ENCODE peak calls at places on chromosome 19, in eight cellular contexts. One of them, this sample, is unnamed.
A peak's percentile ranks its signal among the peaks of the same experiment; 100 is the strongest.

GRCh38 chr19:2331601-2332246 is 3.2 kb downstream of the SPPL2B start:
- DNase-seq in heart right ventricle: no peak
- DNase-seq in lower lobe of right lung: no peak
- DNase-seq in brain microvascular endothelial cell: no peak
- DNase-seq in transverse colon: no peak
- DNase-seq in kidney epithelial cell: no peak
- DNase-seq in neuronal stem cell: no peak
- DNase-seq in BE2C: no peak
- DNase-seq in this sample: no peak

GRCh38 chr19:39568604-39569003 is 28.6 kb upstream of the EID2 start:
- DNase-seq in brain microvascular endothelial cell: peak; percentile 24
- DNase-seq in heart right ventricle: no peak
- DNase-seq in neuronal stem cell: no peak
- DNase-seq in transverse colon: no peak
- DNase-seq in kidney epithelial cell: no peak
- DNase-seq in lower lobe of right lung: no peak
- DNase-seq in BE2C: no peak
- DNase-seq in this sample: no peak

GRCh38 chr19:51686171-51686570 is 7.0 kb upstream of the SPACA6 start:
- DNase-seq in heart right ventricle: no peak
- DNase-seq in brain microvascular endothelial cell: peak; percentile 20
- DNase-seq in neuronal stem cell: no peak
- DNase-seq in kidney epithelial cell: no peak
- DNase-seq in lower lobe of right lung: no peak
- DNase-seq in BE2C: no peak
- DNase-seq in transverse colon: no peak
- DNase-seq in this sample: no peak

GRCh38 chr19:40312533-40312932 is 27.4 kb upstream of the AKT2 start:
- DNase-seq in BE2C: no peak
- DNase-seq in heart right ventricle: no peak
- DNase-seq in kidney epithelial cell: no peak
- DNase-seq in brain microvascular endothelial cell: no peak
- DNase-seq in lower lobe of right lung: no peak
- DNase-seq in transverse colon: no peak
- DNase-seq in neuronal stem cell: no peak
- DNase-seq in this sample: no peak

GRCh38 chr19:38304866-38305429 is 897 bp downstream of the C19orf33 start:
- DNase-seq in heart right ventricle: peak; percentile 32
- DNase-seq in BE2C: peak; percentile 59
- DNase-seq in lower lobe of right lung: peak; percentile 91
- DNase-seq in transverse colon: peak; percentile 94
- DNase-seq in neuronal stem cell: peak; percentile 82
- DNase-seq in kidney epithelial cell: peak; percentile 86
- DNase-seq in brain microvascular endothelial cell: no peak
- DNase-seq in this sample: peak; percentile 82

GRCh38 chr19:33430674-33431277 is 57.3 kb downstream of the CEBPG start:
- DNase-seq in lower lobe of right lung: peak; percentile 68
- DNase-seq in brain microvascular endothelial cell: peak; percentile 58
- DNase-seq in transverse colon: peak; percentile 67
- DNase-seq in neuronal stem cell: peak; percentile 59
- DNase-seq in heart right ventricle: peak; percentile 51
- DNase-seq in BE2C: peak; percentile 87
- DNase-seq in kidney epithelial cell: peak; percentile 16
- DNase-seq in this sample: peak; percentile 88

GRCh38 chr19:19826875-19827274 is 5.3 kb upstream of the ZNF506 start:
- DNase-seq in brain microvascular endothelial cell: no peak
- DNase-seq in kidney epithelial cell: no peak
- DNase-seq in heart right ventricle: no peak
- DNase-seq in lower lobe of right lung: no peak
- DNase-seq in neuronal stem cell: no peak
- DNase-seq in transverse colon: no peak
- DNase-seq in BE2C: no peak
- DNase-seq in this sample: no peak

GRCh38 chr19:3586124-3586626 is 897 bp downstream of the GIPC3 start:
- DNase-seq in BE2C: peak; percentile 55
- DNase-seq in kidney epithelial cell: no peak
- DNase-seq in transverse colon: no peak
- DNase-seq in brain microvascular endothelial cell: no peak
- DNase-seq in neuronal stem cell: no peak
- DNase-seq in heart right ventricle: no peak
- DNase-seq in lower lobe of right lung: no peak
- DNase-seq in this sample: peak; percentile 55

GRCh38 chr19:57689750-57690149 is 8.0 kb downstream of the ZNF551 start:
- DNase-seq in lower lobe of right lung: no peak
- DNase-seq in kidney epithelial cell: no peak
- DNase-seq in brain microvascular endothelial cell: no peak
- DNase-seq in transverse colon: no peak
- DNase-seq in heart right ventricle: no peak
- DNase-seq in neuronal stem cell: no peak
- DNase-seq in BE2C: no peak
- DNase-seq in this sample: no peak

GRCh38 chr19:35055715-35056179 is 14.2 kb downstream of the HPN start:
- DNase-seq in neuronal stem cell: no peak
- DNase-seq in BE2C: no peak
- DNase-seq in transverse colon: no peak
- DNase-seq in brain microvascular endothelial cell: no peak
- DNase-seq in kidney epithelial cell: no peak
- DNase-seq in heart right ventricle: no peak
- DNase-seq in lower lobe of right lung: peak; percentile 26
- DNase-seq in this sample: peak; percentile 83

GRCh38 chr19:31831421-31831820 is 482.2 kb upstream of the TSHZ3 start:
- DNase-seq in transverse colon: no peak
- DNase-seq in BE2C: no peak
- DNase-seq in lower lobe of right lung: no peak
- DNase-seq in neuronal stem cell: no peak
- DNase-seq in brain microvascular endothelial cell: no peak
- DNase-seq in kidney epithelial cell: no peak
- DNase-seq in heart right ventricle: no peak
- DNase-seq in this sample: no peak

GRCh38 chr19:34645551-34645950 is 31.4 kb downstream of the SCGB2B2 start:
- DNase-seq in neuronal stem cell: no peak
- DNase-seq in heart right ventricle: no peak
- DNase-seq in transverse colon: no peak
- DNase-seq in kidney epithelial cell: no peak
- DNase-seq in brain microvascular endothelial cell: no peak
- DNase-seq in lower lobe of right lung: no peak
- DNase-seq in BE2C: peak; percentile 81
- DNase-seq in this sample: peak; percentile 60

GRCh38 chr19:50817941-50818858 is 5.4 kb downstream of the KLK1 start:
- DNase-seq in transverse colon: peak; percentile 90
- DNase-seq in BE2C: peak; percentile 95
- DNase-seq in lower lobe of right lung: peak; percentile 68
- DNase-seq in heart right ventricle: peak; percentile 19
- DNase-seq in brain microvascular endothelial cell: peak; percentile 11
- DNase-seq in kidney epithelial cell: no peak
- DNase-seq in neuronal stem cell: peak; percentile 76
- DNase-seq in this sample: no peak

GRCh38 chr19:40284501-40285352 is at the start of gene AKT2:
- DNase-seq in neuronal stem cell: peak; percentile 94
- DNase-seq in lower lobe of right lung: no peak
- DNase-seq in transverse colon: no peak
- DNase-seq in brain microvascular endothelial cell: peak; percentile 3
- DNase-seq in kidney epithelial cell: no peak
- DNase-seq in heart right ventricle: peak; percentile 63
- DNase-seq in BE2C: peak; percentile 88
- DNase-seq in this sample: peak; percentile 83

DNA sequence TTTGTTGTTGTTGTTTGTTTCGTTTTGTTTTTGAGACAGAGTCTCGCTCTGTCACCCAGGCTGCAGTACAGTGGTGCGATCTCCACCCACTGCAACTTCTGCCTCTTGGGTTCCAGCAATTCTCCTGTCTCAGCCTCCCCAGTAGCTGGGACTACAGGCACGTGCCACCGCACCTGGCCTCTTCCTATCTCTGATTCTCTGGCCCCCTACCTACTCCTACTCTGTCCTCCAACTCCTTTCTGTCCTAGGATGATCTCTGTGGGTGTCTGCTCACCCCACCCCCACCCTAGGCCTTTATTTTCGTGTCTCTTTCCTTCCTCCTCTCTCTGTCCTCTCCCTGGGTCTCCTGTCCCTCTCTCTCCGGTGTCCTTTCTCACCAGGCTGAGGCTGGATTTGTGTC is 1.2 kb downstream of the PIH1D1 start:
- DNase-seq in BE2C: no peak
- DNase-seq in transverse colon: no peak
- DNase-seq in lower lobe of right lung: no peak
- DNase-seq in heart right ventricle: no peak
- DNase-seq in neuronal stem cell: no peak
- DNase-seq in brain microvascular endothelial cell: no peak
- DNase-seq in kidney epithelial cell: no peak
- DNase-seq in this sample: no peak
- H3K4me3 ChIP-seq in BE2C: peak overlapping the region; percentile 96
- H3K4me3 ChIP-seq in transverse colon: no peak overlapping the region
- H3K4me3 ChIP-seq in lower lobe of right lung: peak overlapping the region; percentile 71
- H3K4me3 ChIP-seq in heart right ventricle: no peak overlapping the region
- H3K4me3 ChIP-seq in neuronal stem cell: no peak overlapping the region
- H3K4me3 ChIP-seq in brain microvascular endothelial cell: no peak overlapping the region
- H3K4me3 ChIP-seq in kidney epithelial cell: no peak overlapping the region
- H3K4me3 ChIP-seq in this sample: peak overlapping the region; percentile 78

GRCh38 chr19:10712754-10713153 is 5.1 kb upstream of the DNM2 start:
- DNase-seq in heart right ventricle: no peak
- DNase-seq in kidney epithelial cell: no peak
- DNase-seq in transverse colon: peak; percentile 83
- DNase-seq in neuronal stem cell: no peak
- DNase-seq in lower lobe of right lung: no peak
- DNase-seq in brain microvascular endothelial cell: no peak
- DNase-seq in BE2C: no peak
- DNase-seq in this sample: no peak
- H3K4me3 ChIP-seq in heart right ventricle: no peak overlapping the region
- H3K4me3 ChIP-seq in kidney epithelial cell: no peak overlapping the region
- H3K4me3 ChIP-seq in transverse colon: peak overlapping the region; percentile 21
- H3K4me3 ChIP-seq in neuronal stem cell: peak overlapping the region; percentile 30
- H3K4me3 ChIP-seq in lower lobe of right lung: no peak overlapping the region
- H3K4me3 ChIP-seq in brain microvascular endothelial cell: no peak overlapping the region
- H3K4me3 ChIP-seq in BE2C: no peak overlapping the region
- H3K4me3 ChIP-seq in this sample: no peak overlapping the region

GRCh38 chr19:44757735-44758505 is 9.4 kb downstream of the BCL3 start:
- DNase-seq in transverse colon: peak; percentile 40
- DNase-seq in brain microvascular endothelial cell: no peak
- DNase-seq in kidney epithelial cell: no peak
- DNase-seq in BE2C: peak; percentile 77
- DNase-seq in heart right ventricle: peak; percentile 84
- DNase-seq in lower lobe of right lung: peak; percentile 80
- DNase-seq in neuronal stem cell: peak; percentile 71
- DNase-seq in this sample: no peak
- H3K4me3 ChIP-seq in transverse colon: peak overlapping the region; percentile 15
- H3K4me3 ChIP-seq in brain microvascular endothelial cell: peak overlapping the region; percentile 64
- H3K4me3 ChIP-seq in kidney epithelial cell: peak overlapping the region; percentile 23
- H3K4me3 ChIP-seq in BE2C: peak overlapping the region; percentile 71
- H3K4me3 ChIP-seq in heart right ventricle: peak overlapping the region; percentile 38
- H3K4me3 ChIP-seq in lower lobe of right lung: peak overlapping the region; percentile 52
- H3K4me3 ChIP-seq in neuronal stem cell: peak overlapping the region; percentile 82
- H3K4me3 ChIP-seq in this sample: no peak overlapping the region

GRCh38 chr19:18639706-18640105 is 2.9 kb downstream of the KLHL26 start:
- DNase-seq in neuronal stem cell: no peak
- DNase-seq in BE2C: no peak
- DNase-seq in heart right ventricle: no peak
- DNase-seq in brain microvascular endothelial cell: no peak
- DNase-seq in lower lobe of right lung: no peak
- DNase-seq in kidney epithelial cell: no peak
- DNase-seq in transverse colon: no peak
- DNase-seq in this sample: no peak
- H3K4me3 ChIP-seq in neuronal stem cell: no peak overlapping the region
- H3K4me3 ChIP-seq in BE2C: no peak overlapping the region
- H3K4me3 ChIP-seq in heart right ventricle: no peak overlapping the region
- H3K4me3 ChIP-seq in brain microvascular endothelial cell: no peak overlapping the region
- H3K4me3 ChIP-seq in lower lobe of right lung: no peak overlapping the region
- H3K4me3 ChIP-seq in kidney epithelial cell: no peak overlapping the region
- H3K4me3 ChIP-seq in transverse colon: no peak overlapping the region
- H3K4me3 ChIP-seq in this sample: no peak overlapping the region

GRCh38 chr19:7676376-7676775 is 514 bp upstream of the MCEMP1 start:
- DNase-seq in kidney epithelial cell: no peak
- DNase-seq in heart right ventricle: no peak
- DNase-seq in BE2C: no peak
- DNase-seq in neuronal stem cell: no peak
- DNase-seq in lower lobe of right lung: peak; percentile 81
- DNase-seq in brain microvascular endothelial cell: no peak
- DNase-seq in transverse colon: no peak
- DNase-seq in this sample: no peak
- H3K4me3 ChIP-seq in kidney epithelial cell: no peak overlapping the region
- H3K4me3 ChIP-seq in heart right ventricle: no peak overlapping the region
- H3K4me3 ChIP-seq in BE2C: no peak overlapping the region
- H3K4me3 ChIP-seq in neuronal stem cell: no peak overlapping the region
- H3K4me3 ChIP-seq in lower lobe of right lung: peak overlapping the region; percentile 100
- H3K4me3 ChIP-seq in brain microvascular endothelial cell: no peak overlapping the region
- H3K4me3 ChIP-seq in transverse colon: no peak overlapping the region
- H3K4me3 ChIP-seq in this sample: no peak overlapping the region

GRCh38 chr19:5564930-5565329 is 2.8 kb downstream of the TINCR start:
- DNase-seq in neuronal stem cell: no peak
- DNase-seq in transverse colon: no peak
- DNase-seq in kidney epithelial cell: no peak
- DNase-seq in brain microvascular endothelial cell: no peak
- DNase-seq in lower lobe of right lung: no peak
- DNase-seq in heart right ventricle: no peak
- DNase-seq in BE2C: no peak
- DNase-seq in this sample: no peak
- H3K4me3 ChIP-seq in neuronal stem cell: no peak overlapping the region
- H3K4me3 ChIP-seq in transverse colon: no peak overlapping the region
- H3K4me3 ChIP-seq in kidney epithelial cell: no peak overlapping the region
- H3K4me3 ChIP-seq in brain microvascular endothelial cell: no peak overlapping the region
- H3K4me3 ChIP-seq in lower lobe of right lung: no peak overlapping the region
- H3K4me3 ChIP-seq in heart right ventricle: no peak overlapping the region
- H3K4me3 ChIP-seq in BE2C: no peak overlapping the region
- H3K4me3 ChIP-seq in this sample: no peak overlapping the region

DNA sequence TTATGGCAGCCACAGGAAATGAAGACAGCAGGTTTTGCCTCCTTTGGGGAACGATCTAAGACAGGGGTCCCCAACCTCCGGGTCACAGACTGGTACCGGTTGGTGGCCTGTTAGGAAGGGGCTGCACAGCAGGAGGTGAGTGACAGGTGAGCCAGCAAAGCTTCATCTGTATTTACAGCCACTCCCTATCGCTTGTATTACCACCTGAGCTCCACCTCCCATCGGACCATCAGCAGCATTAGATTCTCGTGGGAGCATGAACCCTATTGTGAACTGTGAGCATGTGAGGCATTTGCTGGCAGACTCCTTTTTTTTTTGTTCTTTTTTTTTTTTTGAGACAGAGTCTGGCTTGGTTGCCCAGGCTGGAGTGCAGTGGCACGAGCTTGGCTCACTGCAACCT is 22.2 kb downstream of the F2RL3 start:
- DNase-seq in lower lobe of right lung: peak; percentile 20
- DNase-seq in kidney epithelial cell: no peak
- DNase-seq in brain microvascular endothelial cell: no peak
- DNase-seq in BE2C: no peak
- DNase-seq in neuronal stem cell: no peak
- DNase-seq in heart right ventricle: no peak
- DNase-seq in transverse colon: no peak
- DNase-seq in this sample: no peak
- H3K4me3 ChIP-seq in lower lobe of right lung: no peak overlapping the region
- H3K4me3 ChIP-seq in kidney epithelial cell: no peak overlapping the region
- H3K4me3 ChIP-seq in brain microvascular endothelial cell: no peak overlapping the region
- H3K4me3 ChIP-seq in BE2C: no peak overlapping the region
- H3K4me3 ChIP-seq in neuronal stem cell: no peak overlapping the region
- H3K4me3 ChIP-seq in heart right ventricle: no peak overlapping the region
- H3K4me3 ChIP-seq in transverse colon: no peak overlapping the region
- H3K4me3 ChIP-seq in this sample: no peak overlapping the region

GRCh38 chr19:47134533-47134932 is 3.9 kb downstream of the SAE1 start:
- DNase-seq in lower lobe of right lung: no peak
- DNase-seq in neuronal stem cell: no peak
- DNase-seq in kidney epithelial cell: no peak
- DNase-seq in BE2C: no peak
- DNase-seq in heart right ventricle: no peak
- DNase-seq in brain microvascular endothelial cell: no peak
- DNase-seq in transverse colon: no peak
- DNase-seq in this sample: no peak
- H3K4me3 ChIP-seq in lower lobe of right lung: no peak overlapping the region
- H3K4me3 ChIP-seq in neuronal stem cell: no peak overlapping the region
- H3K4me3 ChIP-seq in kidney epithelial cell: no peak overlapping the region
- H3K4me3 ChIP-seq in BE2C: no peak overlapping the region
- H3K4me3 ChIP-seq in heart right ventricle: no peak overlapping the region
- H3K4me3 ChIP-seq in brain microvascular endothelial cell: no peak overlapping the region
- H3K4me3 ChIP-seq in transverse colon: no peak overlapping the region
- H3K4me3 ChIP-seq in this sample: no peak overlapping the region

This sample was measured in WERI-Rb-1.